ENCODE peak calls at places on chromosomes 3 and 15, in six cellular contexts. One of them, this sample, is unnamed.

GRCh38 chr3:172538368-172539264 is 15.4 kb upstream of the TNFSF10 start:
- DNase-seq in AG10803: no peak
- DNase-seq in thyroid gland: no peak
- DNase-seq in cardiac fibroblast: peak; percentile 80
- DNase-seq in transverse colon: no peak
- DNase-seq in activated B cell treated with CpG ODN at 0.5 μM for 24 hours: no peak
- DNase-seq in this sample: no peak

GRCh38 chr3:13746385-13746784 is 133.5 kb downstream of the WNT7A start:
- DNase-seq in AG10803: no peak
- DNase-seq in thyroid gland: no peak
- DNase-seq in cardiac fibroblast: no peak
- DNase-seq in transverse colon: no peak
- DNase-seq in activated B cell treated with CpG ODN at 0.5 μM for 24 hours: no peak
- DNase-seq in this sample: no peak

GRCh38 chr3:139468407-139468806 is 7.9 kb downstream of the RBP2 start:
- DNase-seq in AG10803: no peak
- DNase-seq in thyroid gland: no peak
- DNase-seq in cardiac fibroblast: peak; percentile 4
- DNase-seq in transverse colon: no peak
- DNase-seq in activated B cell treated with CpG ODN at 0.5 μM for 24 hours: no peak
- DNase-seq in this sample: no peak

GRCh38 chr3:86991840-86992430 is 986 bp upstream of the VGLL3 start:
- DNase-seq in AG10803: no peak
- DNase-seq in thyroid gland: no peak
- DNase-seq in cardiac fibroblast: no peak
- DNase-seq in transverse colon: no peak
- DNase-seq in activated B cell treated with CpG ODN at 0.5 μM for 24 hours: no peak
- DNase-seq in this sample: no peak

GRCh38 chr15:67024998-67025368 is 40.4 kb upstream of the SMAD3 start:
- DNase-seq in AG10803: no peak
- DNase-seq in thyroid gland: no peak
- DNase-seq in cardiac fibroblast: no peak
- DNase-seq in transverse colon: no peak
- DNase-seq in activated B cell treated with CpG ODN at 0.5 μM for 24 hours: no peak
- DNase-seq in this sample: no peak

GRCh38 chr3:194275231-194275671 is 75.9 kb downstream of the CPN2 start:
- DNase-seq in AG10803: peak; percentile 37
- DNase-seq in thyroid gland: no peak
- DNase-seq in cardiac fibroblast: peak; percentile 48
- DNase-seq in transverse colon: no peak
- DNase-seq in activated B cell treated with CpG ODN at 0.5 μM for 24 hours: no peak
- DNase-seq in this sample: peak; percentile 32

GRCh38 chr3:41159581-41160189 is 39.6 kb upstream of the CTNNB1 start:
- DNase-seq in AG10803: no peak
- DNase-seq in thyroid gland: no peak
- DNase-seq in cardiac fibroblast: no peak
- DNase-seq in transverse colon: peak; percentile 44
- DNase-seq in activated B cell treated with CpG ODN at 0.5 μM for 24 hours: no peak
- DNase-seq in this sample: no peak

GRCh38 chr3:160180581-160181216 is 44.5 kb upstream of the C3orf80 start:
- DNase-seq in AG10803: peak; percentile 90
- DNase-seq in thyroid gland: no peak
- DNase-seq in cardiac fibroblast: peak; percentile 62
- DNase-seq in transverse colon: no peak
- DNase-seq in activated B cell treated with CpG ODN at 0.5 μM for 24 hours: no peak
- DNase-seq in this sample: no peak

GRCh38 chr15:43749690-43750345 is 3.6 kb downstream of the PDIA3 start:
- DNase-seq in AG10803: no peak
- DNase-seq in thyroid gland: peak; percentile 60
- DNase-seq in cardiac fibroblast: no peak
- DNase-seq in transverse colon: no peak
- DNase-seq in activated B cell treated with CpG ODN at 0.5 μM for 24 hours: no peak
- DNase-seq in this sample: peak; percentile 70

GRCh38 chr3:138916824-138917223 is 30.1 kb downstream of the FOXL2 start:
- DNase-seq in AG10803: no peak
- DNase-seq in thyroid gland: peak; percentile 82
- DNase-seq in cardiac fibroblast: no peak
- DNase-seq in transverse colon: peak; percentile 81
- DNase-seq in activated B cell treated with CpG ODN at 0.5 μM for 24 hours: no peak
- DNase-seq in this sample: no peak

GRCh38 chr15:72197460-72198409 is at the start of gene GRAMD2A:
- DNase-seq in AG10803: peak; percentile 39
- DNase-seq in thyroid gland: peak; percentile 64
- DNase-seq in cardiac fibroblast: peak; percentile 42
- DNase-seq in transverse colon: peak; percentile 27
- DNase-seq in activated B cell treated with CpG ODN at 0.5 μM for 24 hours: peak; percentile 30
- DNase-seq in this sample: peak; percentile 85

GRCh38 chr3:7226393-7226792 is 365.5 kb downstream of the GRM7 start:
- DNase-seq in AG10803: no peak
- DNase-seq in thyroid gland: no peak
- DNase-seq in cardiac fibroblast: no peak
- DNase-seq in transverse colon: no peak
- DNase-seq in activated B cell treated with CpG ODN at 0.5 μM for 24 hours: no peak
- DNase-seq in this sample: no peak

GRCh38 chr15:59995568-59996349 is 8.4 kb upstream of the FOXB1 start:
- DNase-seq in AG10803: no peak
- DNase-seq in thyroid gland: no peak
- DNase-seq in cardiac fibroblast: no peak
- DNase-seq in transverse colon: no peak
- DNase-seq in activated B cell treated with CpG ODN at 0.5 μM for 24 hours: no peak
- DNase-seq in this sample: no peak

GRCh38 chr15:59994855-59995557 is 9.1 kb upstream of the FOXB1 start:
- DNase-seq in AG10803: no peak
- DNase-seq in thyroid gland: no peak
- DNase-seq in cardiac fibroblast: no peak
- DNase-seq in transverse colon: no peak
- DNase-seq in activated B cell treated with CpG ODN at 0.5 μM for 24 hours: no peak
- DNase-seq in this sample: no peak

GRCh38 chr15:59993041-59993750 is 10.9 kb upstream of the FOXB1 start:
- DNase-seq in AG10803: no peak
- DNase-seq in thyroid gland: no peak
- DNase-seq in cardiac fibroblast: no peak
- DNase-seq in transverse colon: no peak
- DNase-seq in activated B cell treated with CpG ODN at 0.5 μM for 24 hours: no peak
- DNase-seq in this sample: peak; percentile 4

GRCh38 chr15:59991919-59992318 is 12.2 kb upstream of the FOXB1 start:
- DNase-seq in AG10803: no peak
- DNase-seq in thyroid gland: no peak
- DNase-seq in cardiac fibroblast: no peak
- DNase-seq in transverse colon: no peak
- DNase-seq in activated B cell treated with CpG ODN at 0.5 μM for 24 hours: no peak
- DNase-seq in this sample: no peak

GRCh38 chr15:59993950-59994401 is 10.1 kb upstream of the FOXB1 start:
- DNase-seq in AG10803: no peak
- DNase-seq in thyroid gland: no peak
- DNase-seq in cardiac fibroblast: no peak
- DNase-seq in transverse colon: no peak
- DNase-seq in activated B cell treated with CpG ODN at 0.5 μM for 24 hours: no peak
- DNase-seq in this sample: no peak
- TF ChIP-seq CTCF in AG10803: no peak
- TF ChIP-seq CTCF in thyroid gland: no peak
- TF ChIP-seq CTCF in cardiac fibroblast: no peak
- TF ChIP-seq CTCF in transverse colon: no peak
- TF ChIP-seq CTCF in activated B cell treated with CpG ODN at 0.5 μM for 24 hours: no peak
- TF ChIP-seq CTCF in this sample: no peak

DNA sequence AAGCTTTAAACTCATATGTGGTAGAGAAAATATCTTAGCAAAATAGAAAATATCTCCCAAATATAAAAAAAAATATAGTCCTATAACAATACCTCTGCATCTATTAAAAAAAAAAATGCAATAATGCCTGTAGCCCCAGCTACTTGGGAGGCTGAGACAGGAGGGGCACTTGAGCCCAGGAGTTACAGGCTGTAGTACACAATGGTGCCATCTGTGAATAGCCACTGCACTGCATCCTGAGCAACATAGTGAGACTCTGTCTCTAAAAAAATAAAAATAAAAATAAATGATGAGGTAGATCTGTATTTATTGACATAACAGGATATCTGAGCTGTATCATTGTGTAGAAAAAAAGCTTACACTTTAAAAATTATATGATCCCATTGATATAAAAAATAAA is 70.4 kb downstream of the PFN2 start:
- DNase-seq in AG10803: no peak
- DNase-seq in thyroid gland: no peak
- DNase-seq in cardiac fibroblast: no peak
- DNase-seq in transverse colon: no peak
- DNase-seq in activated B cell treated with CpG ODN at 0.5 μM for 24 hours: no peak
- DNase-seq in this sample: no peak
- TF ChIP-seq CTCF in AG10803: no peak
- TF ChIP-seq CTCF in thyroid gland: no peak
- TF ChIP-seq CTCF in cardiac fibroblast: no peak
- TF ChIP-seq CTCF in transverse colon: no peak
- TF ChIP-seq CTCF in activated B cell treated with CpG ODN at 0.5 μM for 24 hours: no peak
- TF ChIP-seq CTCF in this sample: no peak

GRCh38 chr3:175146258-175146657 is 287.1 kb downstream of the NAALADL2 start:
- DNase-seq in AG10803: peak; percentile 34
- DNase-seq in thyroid gland: no peak
- DNase-seq in cardiac fibroblast: peak; percentile 46
- DNase-seq in transverse colon: no peak
- DNase-seq in activated B cell treated with CpG ODN at 0.5 μM for 24 hours: no peak
- DNase-seq in this sample: no peak
- TF ChIP-seq CTCF in AG10803: peak; percentile 60
- TF ChIP-seq CTCF in thyroid gland: no peak
- TF ChIP-seq CTCF in cardiac fibroblast: peak; percentile 37
- TF ChIP-seq CTCF in transverse colon: no peak
- TF ChIP-seq CTCF in activated B cell treated with CpG ODN at 0.5 μM for 24 hours: no peak
- TF ChIP-seq CTCF in this sample: no peak

GRCh38 chr3:12536423-12536822 is 8.9 kb downstream of the MKRN2OS start:
- DNase-seq in AG10803: no peak
- DNase-seq in thyroid gland: no peak
- DNase-seq in cardiac fibroblast: peak; percentile 44
- DNase-seq in transverse colon: no peak
- DNase-seq in activated B cell treated with CpG ODN at 0.5 μM for 24 hours: no peak
- DNase-seq in this sample: no peak
- TF ChIP-seq CTCF in AG10803: peak; percentile 39
- TF ChIP-seq CTCF in thyroid gland: no peak
- TF ChIP-seq CTCF in cardiac fibroblast: peak; percentile 22
- TF ChIP-seq CTCF in transverse colon: no peak
- TF ChIP-seq CTCF in activated B cell treated with CpG ODN at 0.5 μM for 24 hours: no peak
- TF ChIP-seq CTCF in this sample: no peak

DNA sequence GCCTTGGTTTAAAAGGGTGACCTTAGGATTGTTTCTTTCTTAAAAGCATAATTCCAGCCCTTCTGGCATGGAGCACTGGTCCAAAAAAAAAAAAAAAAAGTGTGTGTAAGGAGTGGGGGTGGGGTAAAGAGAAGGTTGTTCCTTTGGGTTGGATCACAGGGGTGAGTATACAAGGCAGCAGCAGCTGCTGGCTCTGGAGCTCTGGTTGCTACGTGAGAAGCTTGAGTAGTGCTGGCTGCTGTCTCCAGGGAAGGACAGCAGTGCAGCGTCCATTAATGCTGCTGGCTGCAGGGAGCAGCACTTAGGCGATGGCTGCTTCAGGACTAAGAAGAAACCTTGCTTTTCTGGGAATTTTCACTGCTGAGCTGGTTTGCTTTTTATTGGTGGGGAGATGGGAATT is 2.3 kb downstream of the SETD5 start:
- DNase-seq in AG10803: peak; percentile 96
- DNase-seq in thyroid gland: peak; percentile 79
- DNase-seq in cardiac fibroblast: peak; percentile 96
- DNase-seq in transverse colon: peak; percentile 72
- DNase-seq in activated B cell treated with CpG ODN at 0.5 μM for 24 hours: no peak
- DNase-seq in this sample: no peak
- TF ChIP-seq CTCF in AG10803: peak; percentile 31
- TF ChIP-seq CTCF in thyroid gland: no peak
- TF ChIP-seq CTCF in cardiac fibroblast: peak; percentile 13
- TF ChIP-seq CTCF in transverse colon: no peak
- TF ChIP-seq CTCF in activated B cell treated with CpG ODN at 0.5 μM for 24 hours: no peak
- TF ChIP-seq CTCF in this sample: no peak

GRCh38 chr3:73056365-73057150 is 4.9 kb upstream of the EBLN2 start:
- DNase-seq in AG10803: peak; percentile 65
- DNase-seq in thyroid gland: no peak
- DNase-seq in cardiac fibroblast: peak; percentile 76
- DNase-seq in transverse colon: no peak
- DNase-seq in activated B cell treated with CpG ODN at 0.5 μM for 24 hours: no peak
- DNase-seq in this sample: peak; percentile 36
- TF ChIP-seq CTCF in AG10803: peak; percentile 61
- TF ChIP-seq CTCF in thyroid gland: peak; percentile 36
- TF ChIP-seq CTCF in cardiac fibroblast: peak; percentile 32
- TF ChIP-seq CTCF in transverse colon: peak; percentile 66
- TF ChIP-seq CTCF in activated B cell treated with CpG ODN at 0.5 μM for 24 hours: no peak
- TF ChIP-seq CTCF in this sample: peak; percentile 27

This sample was measured in GM13976.